ENCODE peak calls at places on chromosome X, in five cellular contexts. One of them, this sample, is unnamed. For H3K4me1, the result is how much of the 10 kb centered on the place peaks cover.

GRCh38 chrX:140151316-140151715 is 186.0 kb upstream of the CXorf66 start:
- DNase-seq in body of pancreas: no peak
- DNase-seq in Peyer's patch: no peak
- DNase-seq in esophagus squamous epithelium: no peak
- DNase-seq in stomach: no peak
- DNase-seq in this sample: no peak

GRCh38 chrX:152968193-152968592 is 25.7 kb downstream of the PNMA5 start:
- DNase-seq in body of pancreas: no peak
- DNase-seq in Peyer's patch: no peak
- DNase-seq in esophagus squamous epithelium: no peak
- DNase-seq in stomach: no peak
- DNase-seq in this sample: no peak

GRCh38 chrX:129706395-129707072 is 32.2 kb upstream of the XPNPEP2 start:
- DNase-seq in body of pancreas: no peak
- DNase-seq in Peyer's patch: no peak
- DNase-seq in esophagus squamous epithelium: no peak
- DNase-seq in stomach: peak
- DNase-seq in this sample: no peak

GRCh38 chrX:9977642-9978041 is 10.5 kb downstream of the CLDN34 start:
- DNase-seq in body of pancreas: no peak
- DNase-seq in Peyer's patch: no peak
- DNase-seq in esophagus squamous epithelium: no peak
- DNase-seq in stomach: no peak
- DNase-seq in this sample: no peak

GRCh38 chrX:73525928-73526690 is 36.9 kb upstream of the CHIC1 start:
- DNase-seq in body of pancreas: no peak
- DNase-seq in Peyer's patch: no peak
- DNase-seq in esophagus squamous epithelium: no peak
- DNase-seq in stomach: no peak
- DNase-seq in this sample: no peak

GRCh38 chrX:134324359-134324758 is 87.4 kb downstream of the CCDC160 start:
- DNase-seq in body of pancreas: no peak
- DNase-seq in Peyer's patch: no peak
- DNase-seq in esophagus squamous epithelium: no peak
- DNase-seq in stomach: no peak
- DNase-seq in this sample: no peak

GRCh38 chrX:31228415-31228832 is 156.6 kb upstream of the FTHL17 start:
- DNase-seq in body of pancreas: peak
- DNase-seq in Peyer's patch: no peak
- DNase-seq in esophagus squamous epithelium: no peak
- DNase-seq in stomach: no peak
- DNase-seq in this sample: no peak

GRCh38 chrX:134642394-134642793 is 15.9 kb downstream of the PLAC1 start:
- DNase-seq in body of pancreas: no peak
- DNase-seq in Peyer's patch: no peak
- DNase-seq in esophagus squamous epithelium: no peak
- DNase-seq in stomach: no peak
- DNase-seq in this sample: no peak

GRCh38 chrX:104189862-104190261 is 23.6 kb downstream of the FAM199X start:
- DNase-seq in body of pancreas: no peak
- DNase-seq in Peyer's patch: no peak
- DNase-seq in esophagus squamous epithelium: no peak
- DNase-seq in stomach: no peak
- DNase-seq in this sample: no peak

GRCh38 chrX:83759872-83760271 is 101.1 kb upstream of the CYLC1 start:
- DNase-seq in body of pancreas: no peak
- DNase-seq in Peyer's patch: no peak
- DNase-seq in esophagus squamous epithelium: no peak
- DNase-seq in stomach: no peak
- DNase-seq in this sample: no peak

GRCh38 chrX:69152398-69152797 is 12.9 kb downstream of the PJA1 start:
- DNase-seq in body of pancreas: peak
- DNase-seq in Peyer's patch: no peak
- DNase-seq in esophagus squamous epithelium: no peak
- DNase-seq in stomach: no peak
- DNase-seq in this sample: peak

GRCh38 chrX:124347242-124347641 is 879 bp downstream of the SH2D1A start:
- DNase-seq in body of pancreas: no peak
- DNase-seq in Peyer's patch: no peak
- DNase-seq in esophagus squamous epithelium: no peak
- DNase-seq in stomach: no peak
- DNase-seq in this sample: no peak

GRCh38 chrX:152640039-152640818 is 2.5 kb downstream of the GABRQ start:
- DNase-seq in body of pancreas: no peak
- DNase-seq in Peyer's patch: no peak
- DNase-seq in esophagus squamous epithelium: no peak
- DNase-seq in stomach: no peak
- DNase-seq in this sample: peak

GRCh38 chrX:17005712-17006372 is 59.4 kb downstream of the REPS2 start:
- DNase-seq in body of pancreas: no peak
- DNase-seq in Peyer's patch: no peak
- DNase-seq in esophagus squamous epithelium: no peak
- DNase-seq in stomach: no peak
- DNase-seq in this sample: no peak

GRCh38 chrX:34341258-34341657 is 209.1 kb upstream of the FAM47A start:
- DNase-seq in body of pancreas: no peak
- DNase-seq in Peyer's patch: no peak
- DNase-seq in esophagus squamous epithelium: no peak
- DNase-seq in stomach: no peak
- DNase-seq in this sample: no peak

GRCh38 chrX:46758956-46759644 is at the start of gene SLC9A7:
- DNase-seq in body of pancreas: peak
- DNase-seq in Peyer's patch: peak
- DNase-seq in esophagus squamous epithelium: no peak
- DNase-seq in stomach: peak
- DNase-seq in this sample: no peak

GRCh38 chrX:37905436-37906147 is 58.2 kb upstream of the DYNLT3 start:
- DNase-seq in body of pancreas: no peak
- DNase-seq in Peyer's patch: no peak
- DNase-seq in esophagus squamous epithelium: no peak
- DNase-seq in stomach: peak
- DNase-seq in this sample: no peak

GRCh38 chrX:153665726-153666306 is 7.8 kb downstream of the PNCK start:
- DNase-seq in body of pancreas: no peak
- DNase-seq in Peyer's patch: no peak
- DNase-seq in esophagus squamous epithelium: no peak
- DNase-seq in stomach: no peak
- DNase-seq in this sample: no peak

GRCh38 chrX:134181261-134181660 is 55.7 kb upstream of the CCDC160 start:
- DNase-seq in body of pancreas: no peak
- DNase-seq in Peyer's patch: no peak
- DNase-seq in esophagus squamous epithelium: no peak
- DNase-seq in stomach: no peak
- DNase-seq in this sample: no peak

GRCh38 chrX:3227526-3227925 is 118.9 kb downstream of the MXRA5 start:
- DNase-seq in body of pancreas: no peak
- DNase-seq in Peyer's patch: no peak
- DNase-seq in esophagus squamous epithelium: no peak
- DNase-seq in stomach: no peak
- DNase-seq in this sample: no peak

GRCh38 chrX:14630724-14631123 is 101.4 kb downstream of the GLRA2 start:
- DNase-seq in body of pancreas: no peak
- DNase-seq in Peyer's patch: no peak
- DNase-seq in esophagus squamous epithelium: no peak
- DNase-seq in stomach: no peak
- DNase-seq in this sample: no peak
- TF ChIP-seq CTCF in body of pancreas: no peak
- TF ChIP-seq CTCF in Peyer's patch: no peak
- TF ChIP-seq CTCF in esophagus squamous epithelium: no peak
- TF ChIP-seq CTCF in stomach: no peak
- TF ChIP-seq CTCF in this sample: no peak

DNA sequence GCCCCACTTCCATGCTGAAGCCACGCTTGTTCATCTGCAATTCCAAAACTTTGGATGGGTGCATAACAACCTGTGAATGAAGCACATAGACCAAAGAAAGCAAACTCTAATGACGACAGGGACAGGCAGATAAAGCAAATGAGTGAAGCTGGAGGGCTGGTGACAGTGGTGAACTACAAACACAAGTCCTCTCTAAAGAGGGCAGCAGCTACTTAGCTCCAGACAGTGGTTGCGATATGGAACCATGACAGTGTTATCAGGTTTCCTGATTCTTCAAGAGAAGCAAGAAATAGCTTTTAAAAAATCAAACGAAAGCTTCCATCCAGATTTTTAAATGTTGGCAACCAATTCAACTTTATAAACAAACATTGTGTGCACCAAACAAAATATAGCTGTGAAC is 23.8 kb downstream of the NOX1 start:
- DNase-seq in body of pancreas: no peak
- DNase-seq in Peyer's patch: no peak
- DNase-seq in esophagus squamous epithelium: no peak
- DNase-seq in stomach: no peak
- DNase-seq in this sample: no peak
- TF ChIP-seq POLR2A in body of pancreas: no peak
- TF ChIP-seq POLR2A in Peyer's patch: no peak
- TF ChIP-seq POLR2A in esophagus squamous epithelium: no peak
- TF ChIP-seq POLR2A in stomach: no peak
- TF ChIP-seq POLR2A in this sample: no peak

DNA sequence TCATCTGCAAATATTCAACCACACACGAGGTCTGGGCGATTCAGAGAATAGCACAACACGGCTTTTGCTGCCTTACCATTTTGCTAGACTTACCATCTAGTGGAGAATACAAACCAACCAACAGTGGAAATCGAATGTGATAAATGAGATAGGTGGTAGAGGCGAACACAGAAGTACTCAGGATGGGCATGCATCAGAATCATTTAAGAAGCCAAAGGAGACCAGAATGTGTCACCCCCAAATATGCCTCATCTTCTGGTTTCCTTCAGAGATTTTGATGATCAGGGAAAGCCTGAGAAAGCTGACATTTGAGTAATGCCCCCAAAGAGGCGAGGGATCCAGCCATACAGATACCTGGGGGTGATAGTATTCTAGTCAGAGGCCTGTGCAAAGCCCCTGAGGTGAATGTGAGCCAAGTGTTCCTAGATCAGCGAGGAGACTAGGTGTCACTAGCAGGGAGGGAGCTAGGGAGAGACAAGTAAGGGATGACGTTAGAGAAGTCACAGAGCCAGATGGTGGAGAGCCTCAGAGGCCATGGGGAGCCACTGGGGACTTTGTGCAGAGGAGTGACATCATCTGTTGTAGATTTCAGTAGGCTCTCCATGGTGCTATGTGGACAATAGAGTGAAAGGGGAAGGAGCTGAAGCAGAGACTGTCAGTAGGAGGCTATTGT is 1.7 kb downstream of the MTMR1 start:
- DNase-seq in body of pancreas: no peak
- DNase-seq in Peyer's patch: no peak
- DNase-seq in esophagus squamous epithelium: no peak
- DNase-seq in stomach: no peak
- DNase-seq in this sample: no peak
- H3K4me1 ChIP-seq in body of pancreas: under half
- H3K4me1 ChIP-seq in Peyer's patch: under half
- H3K4me1 ChIP-seq in esophagus squamous epithelium: under half
- H3K4me1 ChIP-seq in stomach: under half
- H3K4me1 ChIP-seq in this sample: under half

GRCh38 chrX:6363193-6363592 is 134.5 kb upstream of the NLGN4X start:
- DNase-seq in body of pancreas: no peak
- DNase-seq in Peyer's patch: no peak
- DNase-seq in esophagus squamous epithelium: no peak
- DNase-seq in stomach: no peak
- DNase-seq in this sample: no peak
- TF ChIP-seq CTCF in body of pancreas: no peak
- TF ChIP-seq CTCF in Peyer's patch: no peak
- TF ChIP-seq CTCF in esophagus squamous epithelium: no peak
- TF ChIP-seq CTCF in stomach: no peak
- TF ChIP-seq CTCF in this sample: no peak

DNA sequence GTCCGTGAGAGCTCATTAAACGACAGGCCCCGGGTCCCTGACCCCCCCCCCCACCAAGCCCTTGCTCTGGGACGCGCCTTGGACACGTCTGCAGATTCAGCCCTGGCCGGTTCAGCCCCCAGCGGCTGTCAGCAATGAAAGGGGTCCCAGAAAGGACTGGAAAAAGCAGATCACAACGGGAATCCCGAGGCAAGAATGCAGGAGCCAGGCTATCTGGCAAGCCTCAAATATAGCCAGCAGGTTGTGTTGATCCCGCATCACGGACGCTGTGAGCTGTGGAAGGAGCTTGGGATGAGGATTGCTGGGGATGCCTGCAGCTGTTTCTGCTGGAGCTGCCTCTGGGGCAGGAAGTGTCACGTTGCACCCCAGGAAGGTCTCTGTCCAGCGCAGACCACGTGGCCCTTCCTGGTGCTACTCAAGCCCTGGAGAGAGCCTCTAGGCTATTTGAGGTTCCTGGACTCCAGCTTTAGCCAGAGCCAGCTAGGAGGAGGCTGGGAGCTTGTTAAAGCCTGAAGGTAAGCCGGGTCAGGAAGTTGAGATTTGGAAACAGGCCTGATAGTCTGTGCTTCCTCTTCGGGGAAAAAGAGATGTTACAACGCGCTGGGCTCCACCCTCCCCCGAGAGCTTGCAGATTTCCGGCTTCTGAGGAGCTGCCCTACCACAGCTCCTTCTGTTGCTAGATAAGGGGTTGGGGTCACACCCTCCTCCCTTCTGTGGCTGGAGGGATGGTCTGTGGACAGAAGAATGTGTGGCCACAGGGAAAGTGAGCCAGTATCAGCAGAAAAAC is 19.3 kb upstream of the CSF2RA start:
- DNase-seq in body of pancreas: peak
- DNase-seq in Peyer's patch: peak
- DNase-seq in esophagus squamous epithelium: no peak
- DNase-seq in stomach: peak
- DNase-seq in this sample: no peak
- TF ChIP-seq POLR2A in body of pancreas: no peak
- TF ChIP-seq POLR2A in Peyer's patch: no peak
- TF ChIP-seq POLR2A in esophagus squamous epithelium: no peak
- TF ChIP-seq POLR2A in stomach: no peak
- TF ChIP-seq POLR2A in this sample: no peak

GRCh38 chrX:19682712-19683331 is 167.5 kb upstream of the MAP3K15 start:
- DNase-seq in body of pancreas: peak
- DNase-seq in Peyer's patch: peak
- DNase-seq in esophagus squamous epithelium: no peak
- DNase-seq in stomach: peak
- DNase-seq in this sample: no peak
- H3K4me1 ChIP-seq in body of pancreas: under half
- H3K4me1 ChIP-seq in Peyer's patch: under half
- H3K4me1 ChIP-seq in esophagus squamous epithelium: under half
- H3K4me1 ChIP-seq in stomach: under half
- H3K4me1 ChIP-seq in this sample: under half

DNA sequence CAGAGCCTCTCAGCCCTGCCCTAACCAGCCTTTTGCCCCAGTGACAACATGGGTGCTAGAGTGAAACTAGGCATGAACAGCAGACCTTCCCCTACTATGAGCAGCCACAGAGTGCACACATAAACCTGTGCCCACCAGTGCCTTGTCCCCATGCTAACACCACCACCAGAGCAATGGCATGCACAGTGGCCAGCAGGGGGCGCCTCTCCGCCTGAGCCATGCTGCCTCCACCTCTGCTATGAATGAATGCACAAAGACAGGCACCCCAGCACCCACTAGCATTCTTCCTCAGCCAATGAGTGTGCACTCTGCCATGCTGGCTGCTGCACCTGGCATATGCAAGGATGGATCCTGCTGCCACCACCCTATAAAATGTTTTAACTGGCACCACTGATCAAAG is 286.9 kb upstream of the FGF16 start:
- DNase-seq in body of pancreas: no peak
- DNase-seq in Peyer's patch: no peak
- DNase-seq in esophagus squamous epithelium: no peak
- DNase-seq in stomach: no peak
- DNase-seq in this sample: no peak
- TF ChIP-seq CTCF in body of pancreas: no peak
- TF ChIP-seq CTCF in Peyer's patch: no peak
- TF ChIP-seq CTCF in esophagus squamous epithelium: no peak
- TF ChIP-seq CTCF in stomach: no peak
- TF ChIP-seq CTCF in this sample: no peak

GRCh38 chrX:12956704-12957541 is 18.0 kb upstream of the TMSB4X start:
- DNase-seq in body of pancreas: peak
- DNase-seq in Peyer's patch: peak
- DNase-seq in esophagus squamous epithelium: no peak
- DNase-seq in stomach: no peak
- DNase-seq in this sample: no peak
- TF ChIP-seq POLR2A in body of pancreas: no peak
- TF ChIP-seq POLR2A in Peyer's patch: no peak
- TF ChIP-seq POLR2A in esophagus squamous epithelium: no peak
- TF ChIP-seq POLR2A in stomach: no peak
- TF ChIP-seq POLR2A in this sample: no peak

This sample was measured in vagina.